ENCODE peak calls at places on chromosomes 1 and 21, in six cellular contexts. One of them, this sample, is unnamed.

GRCh38 chr1:211737115-211738035 is 62.0 kb upstream of the NEK2 start:
- DNase-seq in K562: no peak
- DNase-seq in H1: no peak
- DNase-seq in GM12891: no peak
- DNase-seq in GM12878: no peak
- DNase-seq in HepG2: no peak
- DNase-seq in this sample: no peak

GRCh38 chr1:200306954-200307754 is 102.7 kb downstream of the ZNF281 start:
- DNase-seq in K562: peak
- DNase-seq in H1: no peak
- DNase-seq in GM12891: no peak
- DNase-seq in GM12878: peak
- DNase-seq in HepG2: peak
- DNase-seq in this sample: no peak

GRCh38 chr1:39926343-39926769 is 24.6 kb upstream of the MYCL start:
- DNase-seq in K562: no peak
- DNase-seq in H1: no peak
- DNase-seq in GM12891: no peak
- DNase-seq in GM12878: no peak
- DNase-seq in HepG2: peak
- DNase-seq in this sample: no peak

GRCh38 chr1:90387825-90388224 is 329.3 kb downstream of the BARHL2 start:
- DNase-seq in K562: no peak
- DNase-seq in H1: no peak
- DNase-seq in GM12891: no peak
- DNase-seq in GM12878: no peak
- DNase-seq in HepG2: no peak
- DNase-seq in this sample: no peak

GRCh38 chr1:61504840-61505239 is 220.1 kb downstream of the TM2D1 start:
- DNase-seq in K562: no peak
- DNase-seq in H1: no peak
- DNase-seq in GM12891: no peak
- DNase-seq in GM12878: no peak
- DNase-seq in HepG2: no peak
- DNase-seq in this sample: no peak

GRCh38 chr1:94063379-94063778 is 57.6 kb downstream of the ABCA4 start:
- DNase-seq in K562: no peak
- DNase-seq in H1: no peak
- DNase-seq in GM12891: no peak
- DNase-seq in GM12878: no peak
- DNase-seq in HepG2: peak
- DNase-seq in this sample: no peak

GRCh38 chr1:48007044-48007443 is 9.9 kb upstream of the TRABD2B start:
- DNase-seq in K562: peak
- DNase-seq in H1: no peak
- DNase-seq in GM12891: no peak
- DNase-seq in GM12878: no peak
- DNase-seq in HepG2: peak
- DNase-seq in this sample: no peak

GRCh38 chr1:12161662-12162458 is 4.9 kb upstream of the TNFRSF1B start:
- DNase-seq in K562: peak
- DNase-seq in H1: peak
- DNase-seq in GM12891: peak
- DNase-seq in GM12878: peak
- DNase-seq in HepG2: no peak
- DNase-seq in this sample: peak

GRCh38 chr1:170214117-170214979 is 68.6 kb downstream of the NTMT2 start:
- DNase-seq in K562: no peak
- DNase-seq in H1: no peak
- DNase-seq in GM12891: peak
- DNase-seq in GM12878: peak
- DNase-seq in HepG2: no peak
- DNase-seq in this sample: no peak

GRCh38 chr1:23019851-23020625 is 770 bp downstream of the KDM1A start:
- DNase-seq in K562: peak
- DNase-seq in H1: no peak
- DNase-seq in GM12891: peak
- DNase-seq in GM12878: no peak
- DNase-seq in HepG2: peak
- DNase-seq in this sample: peak

GRCh38 chr1:200336111-200336845 is 73.6 kb downstream of the ZNF281 start:
- DNase-seq in K562: no peak
- DNase-seq in H1: no peak
- DNase-seq in GM12891: no peak
- DNase-seq in GM12878: no peak
- DNase-seq in HepG2: peak
- DNase-seq in this sample: no peak

GRCh38 chr1:170545476-170545875 is 13.5 kb downstream of the GORAB start:
- DNase-seq in K562: no peak
- DNase-seq in H1: no peak
- DNase-seq in GM12891: no peak
- DNase-seq in GM12878: no peak
- DNase-seq in HepG2: no peak
- DNase-seq in this sample: no peak

GRCh38 chr1:220808501-220809186 is 21.9 kb downstream of the MTARC1 start:
- DNase-seq in K562: no peak
- DNase-seq in H1: no peak
- DNase-seq in GM12891: no peak
- DNase-seq in GM12878: no peak
- DNase-seq in HepG2: no peak
- DNase-seq in this sample: no peak

GRCh38 chr1:41622859-41623732 is 138.6 kb upstream of the EDN2 start:
- DNase-seq in K562: no peak
- DNase-seq in H1: no peak
- DNase-seq in GM12891: peak
- DNase-seq in GM12878: peak
- DNase-seq in HepG2: no peak
- DNase-seq in this sample: peak

GRCh38 chr1:34642679-34643078 is 112.2 kb upstream of the GJB5 start:
- DNase-seq in K562: peak
- DNase-seq in H1: no peak
- DNase-seq in GM12891: no peak
- DNase-seq in GM12878: no peak
- DNase-seq in HepG2: no peak
- DNase-seq in this sample: no peak

GRCh38 chr1:205961970-205962820 is 18.9 kb upstream of the SLC26A9 start:
- DNase-seq in K562: no peak
- DNase-seq in H1: no peak
- DNase-seq in GM12891: no peak
- DNase-seq in GM12878: no peak
- DNase-seq in HepG2: no peak
- DNase-seq in this sample: no peak

GRCh38 chr1:69913967-69914366 is 291.4 kb downstream of the LRRC40 start:
- DNase-seq in K562: no peak
- DNase-seq in H1: no peak
- DNase-seq in GM12891: no peak
- DNase-seq in GM12878: no peak
- DNase-seq in HepG2: no peak
- DNase-seq in this sample: no peak

GRCh38 chr21:40118527-40118926 is 251.3 kb downstream of the PCP4 start:
- DNase-seq in K562: no peak
- DNase-seq in H1: no peak
- DNase-seq in GM12891: no peak
- DNase-seq in GM12878: no peak
- DNase-seq in HepG2: no peak
- DNase-seq in this sample: no peak

GRCh38 chr1:184870319-184870718 is 104.0 kb downstream of the NIBAN1 start:
- DNase-seq in K562: no peak
- DNase-seq in H1: no peak
- DNase-seq in GM12891: no peak
- DNase-seq in GM12878: no peak
- DNase-seq in HepG2: no peak
- DNase-seq in this sample: no peak

GRCh38 chr1:94463765-94464330 is 45.7 kb downstream of the ABCD3 start:
- DNase-seq in K562: peak
- DNase-seq in H1: no peak
- DNase-seq in GM12891: no peak
- DNase-seq in GM12878: no peak
- DNase-seq in HepG2: peak
- DNase-seq in this sample: no peak

GRCh38 chr1:182003025-182003725 is 58.3 kb downstream of the ZNF648 start:
- DNase-seq in K562: no peak
- DNase-seq in H1: no peak
- DNase-seq in GM12891: no peak
- DNase-seq in GM12878: no peak
- DNase-seq in HepG2: no peak
- DNase-seq in this sample: no peak

GRCh38 chr1:214568328-214568727 is 16.9 kb upstream of the PTPN14 start:
- DNase-seq in K562: no peak
- DNase-seq in H1: no peak
- DNase-seq in GM12891: no peak
- DNase-seq in GM12878: no peak
- DNase-seq in HepG2: no peak
- DNase-seq in this sample: no peak

DNA sequence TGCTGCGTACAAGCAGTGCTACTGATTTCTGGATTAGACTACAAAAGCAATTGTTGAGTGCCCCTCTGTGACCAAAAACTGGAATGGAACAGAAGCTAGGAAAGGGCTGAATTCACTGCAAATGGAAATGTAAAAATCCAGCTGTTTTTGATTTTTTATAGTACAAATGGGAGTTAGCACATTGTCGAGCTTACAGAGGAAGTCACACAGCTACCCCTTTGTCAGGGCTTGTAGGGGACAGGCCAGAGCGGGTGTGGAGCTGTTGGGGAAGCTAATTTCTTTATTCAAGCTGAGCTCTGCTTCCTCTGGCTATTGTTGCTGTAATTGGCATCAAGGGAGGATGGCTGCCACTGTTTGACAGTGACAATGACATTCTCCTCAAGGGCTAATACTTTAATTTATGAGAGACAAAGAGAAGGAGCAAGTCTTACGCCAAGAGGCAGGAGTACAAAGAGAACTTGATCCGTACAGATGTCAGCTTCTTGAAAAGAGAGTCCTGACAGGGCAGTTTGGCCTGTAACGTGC is 96.1 kb downstream of the SLC35F3 start:
- DNase-seq in K562: no peak
- DNase-seq in H1: no peak
- DNase-seq in GM12891: no peak
- DNase-seq in GM12878: no peak
- DNase-seq in HepG2: no peak
- DNase-seq in this sample: no peak
- TF ChIP-seq POLR2AphosphoS5 in K562: no peak
- TF ChIP-seq POLR2AphosphoS5 in H1: no peak
- TF ChIP-seq POLR2AphosphoS5 in GM12891: no peak
- TF ChIP-seq POLR2AphosphoS5 in GM12878: no peak
- TF ChIP-seq POLR2AphosphoS5 in HepG2: no peak
- TF ChIP-seq POLR2AphosphoS5 in this sample: no peak

DNA sequence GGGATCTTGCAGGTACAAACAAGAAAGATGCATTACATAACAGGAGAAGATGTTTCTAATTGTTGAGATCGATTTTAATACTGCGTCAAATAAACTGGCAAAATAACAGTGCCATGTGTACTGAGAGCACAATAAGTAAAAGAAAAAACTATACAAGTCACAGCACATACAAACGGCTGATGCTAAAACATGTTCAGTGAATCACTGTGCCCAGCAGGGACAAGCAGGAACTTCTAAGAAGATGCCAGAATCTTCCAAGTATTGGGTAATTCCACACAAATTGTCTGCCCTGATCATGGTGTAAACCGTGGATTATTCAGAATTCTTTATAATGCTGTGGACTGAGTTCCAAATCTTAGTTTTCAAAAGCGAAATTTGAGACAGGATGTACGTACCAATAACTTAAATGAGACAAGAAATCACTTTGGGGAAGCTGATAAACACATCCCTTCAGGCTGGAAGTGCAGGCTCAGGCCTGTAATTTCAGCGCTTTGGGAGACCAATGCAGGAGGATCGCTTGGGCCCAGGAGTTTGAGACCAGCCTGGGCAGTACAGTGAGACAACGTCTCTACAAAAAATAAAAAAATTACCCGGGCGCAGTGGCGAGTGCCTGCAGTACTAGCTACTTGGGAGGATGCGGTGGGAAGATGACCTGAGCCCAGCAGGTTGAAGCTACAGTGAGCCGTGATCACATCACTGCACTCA is 54.4 kb downstream of the CD2 start:
- DNase-seq in K562: no peak
- DNase-seq in H1: no peak
- DNase-seq in GM12891: no peak
- DNase-seq in GM12878: no peak
- DNase-seq in HepG2: no peak
- DNase-seq in this sample: no peak
- TF ChIP-seq TAF1 in K562: no peak
- TF ChIP-seq TAF1 in H1: no peak
- TF ChIP-seq TAF1 in GM12891: no peak
- TF ChIP-seq TAF1 in GM12878: no peak
- TF ChIP-seq TAF1 in HepG2: no peak
- TF ChIP-seq TAF1 in this sample: no peak

DNA sequence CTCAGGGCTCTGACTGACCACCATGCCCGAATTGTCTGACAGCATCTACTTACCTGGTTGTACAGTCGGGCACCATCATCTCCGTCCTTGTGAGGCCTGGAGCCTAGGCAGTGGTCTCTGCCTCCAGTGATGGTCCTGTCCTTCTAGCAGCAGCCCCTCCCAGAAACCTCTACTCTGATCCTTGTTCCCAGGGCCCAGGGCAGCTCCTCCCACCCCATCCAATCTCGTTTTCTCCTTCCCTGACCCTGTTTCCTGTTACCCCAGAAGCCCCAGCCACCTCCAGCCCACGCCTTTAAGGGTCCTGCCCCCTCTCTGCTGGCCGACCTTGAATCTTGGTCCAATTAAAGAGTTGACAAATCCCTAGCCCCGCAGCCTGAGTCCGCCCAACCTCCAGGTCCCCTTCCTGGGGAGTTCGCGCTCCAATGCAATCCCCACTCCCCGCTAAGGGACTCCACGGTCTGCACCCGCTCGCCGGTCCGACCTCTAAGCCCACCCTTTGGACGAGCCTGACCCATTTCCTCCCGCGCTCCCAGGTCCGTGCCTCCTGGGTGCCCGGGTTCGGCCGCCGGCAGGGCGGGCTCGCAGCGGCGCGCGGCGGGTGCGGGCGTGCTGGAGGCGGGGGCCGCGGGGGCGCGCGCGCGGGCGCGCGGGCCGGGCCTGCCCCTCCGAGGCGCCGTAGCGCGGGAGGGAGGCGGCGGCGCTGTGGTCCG is at the start of gene B4GALT2:
- DNase-seq in K562: peak
- DNase-seq in H1: no peak
- DNase-seq in GM12891: peak
- DNase-seq in GM12878: no peak
- DNase-seq in HepG2: peak
- DNase-seq in this sample: peak
- TF ChIP-seq POLR2AphosphoS5 in K562: no peak
- TF ChIP-seq POLR2AphosphoS5 in H1: no peak
- TF ChIP-seq POLR2AphosphoS5 in GM12891: no peak
- TF ChIP-seq POLR2AphosphoS5 in GM12878: peak
- TF ChIP-seq POLR2AphosphoS5 in HepG2: no peak
- TF ChIP-seq POLR2AphosphoS5 in this sample: peak

GRCh38 chr21:31459457-31459856 is 115.4 kb upstream of the TIAM1 start:
- DNase-seq in K562: peak
- DNase-seq in H1: no peak
- DNase-seq in GM12891: no peak
- DNase-seq in GM12878: no peak
- DNase-seq in HepG2: no peak
- DNase-seq in this sample: no peak
- TF ChIP-seq TAF1 in K562: no peak
- TF ChIP-seq TAF1 in H1: no peak
- TF ChIP-seq TAF1 in GM12891: no peak
- TF ChIP-seq TAF1 in GM12878: no peak
- TF ChIP-seq TAF1 in HepG2: no peak
- TF ChIP-seq TAF1 in this sample: no peak